ENCODE peak calls at places on chromosomes 11 and 22, in four cellular contexts. K is SK-N-SH, X is GM23338, Q is stomach. H is an unnamed sample. For H3K27me3, the result is how much of the 10 kb centered on the place peaks cover.

GRCh38 chr22:48153726-48154125 is 1391.3 kb downstream of the TBC1D22A start:
- DNase-seq in Q (no peak), X (no peak), K (no peak), H (no peak)

GRCh38 chr11:6248248-6248647 is 9.4 kb downstream of the CNGA4 start:
- DNase-seq in X (no peak), K (no peak), Q (no peak), H (no peak)

GRCh38 chr11:118051611-118052461 is 25.0 kb upstream of the TMPRSS4 start:
- DNase-seq in Q (peak), K (no peak), X (no peak), H (peak)

GRCh38 chr11:64489831-64490441 is 101.1 kb upstream of the SLC22A12 start:
- DNase-seq in X (peak), K (peak), Q (peak), H (peak)

GRCh38 chr22:27990879-27991278 is 71.8 kb upstream of the PITPNB start:
- DNase-seq in K (peak), Q (peak), X (peak), H (no peak)

GRCh38 chr11:22130462-22131053 is 62.3 kb upstream of the ANO5 start:
- DNase-seq in Q (no peak), X (peak), K (peak), H (no peak)

GRCh38 chr22:35394011-35394312 is 6.0 kb upstream of the MCM5 start:
- DNase-seq in X (no peak), K (no peak), Q (no peak), H (no peak)

GRCh38 chr11:117281159-117281558 is 10.0 kb upstream of the BACE1-AS start:
- DNase-seq in X (no peak), Q (no peak), K (no peak), H (no peak)

GRCh38 chr11:35548925-35549561 is 23.6 kb upstream of the PAMR1 start:
- DNase-seq in X (no peak), Q (no peak), K (no peak), H (no peak)

GRCh38 chr22:19085233-19086043 is 36.8 kb downstream of the DGCR2 start:
- DNase-seq in Q (no peak), K (peak), X (peak), H (no peak)

GRCh38 chr11:65594991-65595920 is at the start of gene KCNK7:
- DNase-seq in Q (no peak), K (peak), X (no peak), H (no peak)

GRCh38 chr22:27866136-27867091 is 52.6 kb downstream of the PITPNB start:
- DNase-seq in K (no peak), Q (peak), X (no peak), H (no peak)

GRCh38 chr22:24965822-24966626 is 13.5 kb downstream of the KIAA1671 start:
- DNase-seq in K (no peak), X (no peak), Q (peak), H (peak)
- H3K27ac ChIP-seq in K (peak), X (peak), Q (peak), H (peak)

GRCh38 chr11:75308116-75308515 is 43.3 kb downstream of the ARRB1 start:
- DNase-seq in X (no peak), Q (peak), K (no peak), H (no peak)
- TF ChIP-seq POLR2AphosphoS5 in X (no peak), Q (no peak), K (no peak), H (no peak)

GRCh38 chr11:124840666-124841065 is 24.6 kb upstream of the ROBO3 start:
- DNase-seq in Q (no peak), K (no peak), X (no peak), H (no peak)

GRCh38 chr11:124841765-124842700 is 23.2 kb upstream of the ROBO3 start:
- DNase-seq in Q (no peak), X (no peak), K (no peak), H (no peak)

GRCh38 chr11:124839051-124839971 is 25.9 kb upstream of the ROBO3 start:
- DNase-seq in K (peak), X (peak), Q (no peak), H (no peak)

GRCh38 chr11:124839972-124840621 is 25.1 kb upstream of the ROBO3 start:
- DNase-seq in Q (no peak), K (no peak), X (no peak), H (no peak)

DNA sequence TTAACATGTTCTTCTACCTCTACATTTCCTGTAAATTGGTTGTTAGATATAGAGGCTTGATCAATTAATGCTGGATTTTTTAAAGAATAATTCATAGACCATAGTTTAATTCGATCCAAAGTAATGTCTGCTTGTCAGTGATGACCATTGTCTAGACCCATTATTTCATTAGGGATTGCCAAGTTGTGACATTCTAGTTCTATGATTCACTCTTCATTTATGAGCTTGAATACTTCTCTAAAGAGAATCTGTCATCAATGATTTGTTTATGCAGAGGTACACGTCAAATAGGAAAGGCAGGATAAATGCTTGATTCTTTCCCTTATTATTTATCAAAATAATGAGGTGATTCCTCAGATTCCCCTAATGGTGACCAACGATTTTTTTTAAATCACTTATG is 24.0 kb upstream of the ROBO3 start:
- DNase-seq in X (no peak), K (no peak), Q (no peak), H (no peak)
- H3K27me3 ChIP-seq in X (half or more), K (under half), Q (half or more), H (half or more)

DNA sequence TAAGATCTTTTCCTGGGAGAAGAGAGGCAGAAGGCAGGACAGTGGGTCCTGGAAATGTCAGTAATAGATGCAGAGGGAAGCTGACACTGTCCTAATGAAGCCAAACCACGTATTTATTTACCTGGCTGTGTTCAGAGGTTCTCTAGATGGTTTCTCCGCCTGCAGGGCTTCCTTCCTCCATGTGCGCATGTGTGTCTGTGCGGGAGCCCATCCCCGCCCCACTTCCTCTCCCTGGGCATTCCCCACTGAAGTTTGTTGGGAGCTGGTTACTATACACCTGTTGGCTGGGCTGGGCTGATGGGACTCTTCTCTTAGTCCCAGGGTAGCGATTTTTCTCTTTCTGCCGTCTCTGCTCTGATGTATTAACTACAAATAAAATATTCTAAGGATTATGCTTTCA is 204.9 kb upstream of the TBCEL start:
- DNase-seq in K (no peak), X (no peak), Q (no peak), H (peak)
- H3K27ac ChIP-seq in K (no peak), X (no peak), Q (no peak), H (no peak)

DNA sequence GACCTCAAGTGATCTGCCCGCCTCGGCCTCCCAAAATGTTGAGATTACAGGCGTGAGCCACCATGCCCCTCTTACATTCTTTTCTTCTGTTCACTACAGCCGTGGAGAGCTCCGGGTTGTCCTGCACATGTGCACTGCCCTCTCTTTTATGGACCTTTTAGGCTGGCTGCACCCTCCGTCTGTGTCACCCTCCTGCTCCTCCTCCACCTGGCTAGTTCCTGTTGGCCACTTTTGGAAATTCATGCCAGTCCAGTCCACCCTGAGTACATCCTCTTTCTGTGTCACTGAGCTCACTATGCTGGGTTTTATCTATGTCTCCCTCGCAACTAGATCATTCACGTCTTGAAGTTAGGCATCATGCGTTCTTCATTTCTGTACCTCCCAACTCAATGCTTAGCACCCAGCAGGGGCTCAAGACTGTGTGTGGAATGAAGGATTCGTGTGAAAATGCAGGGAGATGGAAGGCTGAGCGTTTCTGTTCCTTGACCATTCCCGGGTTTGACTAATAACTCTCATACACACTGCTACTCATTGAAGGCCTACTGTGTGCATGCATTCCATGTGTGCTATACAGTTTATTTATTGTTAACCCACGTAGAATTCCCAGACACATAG is 60.6 kb downstream of the PTPRJ start:
- DNase-seq in X (no peak), K (no peak), Q (no peak), H (no peak)
- TF ChIP-seq POLR2AphosphoS5 in X (no peak), K (no peak), Q (no peak), H (no peak)

H was measured in breast epithelium.